ENCODE peak calls at places on chromosome 7, in eight cellular contexts. Z is psoas muscle, M is hepatocyte, G is H9, N is mammary epithelial cell, U is upper lobe of left lung, W is kidney, Q is heart left ventricle. Y is an unnamed sample. For H3K9me3, the result is how much of the 10 kb centered on the place peaks cover.

GRCh38 chr7:82428186-82428961 is 15.2 kb downstream of the CACNA2D1 start:
- DNase-seq in G (no peak), W (no peak), Z (no peak), M (no peak), N (peak), Q (no peak), U (no peak), Y (no peak)

GRCh38 chr7:149690688-149691446 is 82.5 kb downstream of the ZNF467 start:
- DNase-seq in Z (peak), W (peak), M (peak), U (no peak), N (peak), Q (no peak), G (peak), Y (no peak)

GRCh38 chr7:46653848-46654247 is 732.8 kb upstream of the IGFBP3 start:
- DNase-seq in N (no peak), Q (no peak), Z (no peak), G (no peak), W (no peak), U (no peak), M (no peak), Y (no peak)

GRCh38 chr7:29987821-29988317 is 1.7 kb downstream of the SCRN1 start:
- DNase-seq in W (no peak), Q (no peak), G (no peak), Z (no peak), U (no peak), N (peak), M (peak), Y (no peak)

GRCh38 chr7:72028267-72028666 is 383.9 kb downstream of the CALN1 start:
- DNase-seq in M (no peak), W (no peak), Q (no peak), N (no peak), U (no peak), G (no peak), Z (no peak), Y (no peak)

GRCh38 chr7:107591410-107591809 is 11.4 kb downstream of the BCAP29 start:
- DNase-seq in N (no peak), M (no peak), Z (no peak), G (no peak), Q (no peak), W (no peak), U (no peak), Y (no peak)

GRCh38 chr7:146606628-146607027 is 490.0 kb downstream of the CNTNAP2 start:
- DNase-seq in N (no peak), Q (no peak), U (no peak), M (no peak), G (no peak), W (no peak), Z (no peak), Y (no peak)

GRCh38 chr7:117096297-117096696 is 143.0 kb downstream of the ST7 start:
- DNase-seq in M (no peak), Q (no peak), U (no peak), G (no peak), N (no peak), W (no peak), Z (no peak), Y (no peak)

GRCh38 chr7:118195837-118196474 is 12.0 kb downstream of the LSM8 start:
- DNase-seq in Z (no peak), M (peak), U (no peak), N (peak), G (no peak), W (no peak), Q (peak), Y (no peak)

GRCh38 chr7:91140982-91141381 is 123.3 kb upstream of the FZD1 start:
- DNase-seq in U (no peak), Z (no peak), N (no peak), Q (no peak), G (no peak), M (no peak), W (no peak), Y (no peak)

GRCh38 chr7:151249034-151249731 is 689 bp upstream of the SMARCD3 start:
- DNase-seq in N (peak), U (peak), M (peak), Q (peak), G (no peak), W (no peak), Z (peak), Y (peak)

GRCh38 chr7:155570991-155571390 is 24.6 kb upstream of the CNPY1 start:
- DNase-seq in M (no peak), W (no peak), U (no peak), Q (no peak), G (no peak), N (no peak), Z (peak), Y (no peak)

GRCh38 chr7:127034171-127034806 is 218.5 kb downstream of the GRM8 start:
- DNase-seq in Q (no peak), N (no peak), U (no peak), Z (no peak), W (no peak), M (no peak), G (no peak), Y (no peak)

GRCh38 chr7:2811476-2812118 is 32.5 kb downstream of the GNA12 start:
- DNase-seq in W (no peak), M (peak), U (no peak), Q (no peak), N (peak), Z (peak), G (no peak), Y (peak)

GRCh38 chr7:12685550-12685949 is 1.9 kb upstream of the ARL4A start:
- DNase-seq in Q (no peak), N (no peak), G (peak), Z (no peak), W (no peak), M (peak), U (no peak), Y (no peak)

GRCh38 chr7:36600869-36601530 is 123.3 kb downstream of the AOAH start:
- DNase-seq in Z (no peak), G (no peak), M (peak), N (peak), W (no peak), U (no peak), Q (no peak), Y (no peak)

GRCh38 chr7:156456503-156457115 is 184.0 kb upstream of the RNF32 start:
- DNase-seq in G (no peak), U (no peak), Q (no peak), M (peak), Z (no peak), N (no peak), W (no peak), Y (no peak)

GRCh38 chr7:138564365-138564764 is 104.3 kb downstream of the TRIM24 start:
- DNase-seq in G (no peak), N (peak), M (peak), Z (peak), U (no peak), Q (no peak), W (no peak), Y (no peak)
- H3K9me3 ChIP-seq in G (half or more), N (under half), M (under half), Z (under half), U (under half), Q (under half), W (under half), Y (under half)

GRCh38 chr7:18936265-18936664 is 181.2 kb downstream of the TWIST1 start:
- DNase-seq in U (no peak), N (no peak), Z (no peak), W (no peak), G (no peak), Q (no peak), M (no peak), Y (no peak)

GRCh38 chr7:18941197-18941596 is 176.2 kb downstream of the TWIST1 start:
- DNase-seq in G (no peak), N (no peak), W (no peak), Z (no peak), U (no peak), M (no peak), Q (no peak), Y (no peak)

GRCh38 chr7:18940577-18941134 is 176.8 kb downstream of the TWIST1 start:
- DNase-seq in Q (no peak), U (no peak), G (peak), Z (no peak), N (no peak), M (no peak), W (no peak), Y (no peak)

GRCh38 chr7:18939771-18940576 is 177.5 kb downstream of the TWIST1 start:
- DNase-seq in M (no peak), G (no peak), Z (no peak), Q (no peak), W (no peak), U (no peak), N (no peak), Y (no peak)
- H3K9me3 ChIP-seq in M (under half), G (under half), Z (under half), Q (under half), W (under half), U (under half), N (under half), Y (under half)

DNA sequence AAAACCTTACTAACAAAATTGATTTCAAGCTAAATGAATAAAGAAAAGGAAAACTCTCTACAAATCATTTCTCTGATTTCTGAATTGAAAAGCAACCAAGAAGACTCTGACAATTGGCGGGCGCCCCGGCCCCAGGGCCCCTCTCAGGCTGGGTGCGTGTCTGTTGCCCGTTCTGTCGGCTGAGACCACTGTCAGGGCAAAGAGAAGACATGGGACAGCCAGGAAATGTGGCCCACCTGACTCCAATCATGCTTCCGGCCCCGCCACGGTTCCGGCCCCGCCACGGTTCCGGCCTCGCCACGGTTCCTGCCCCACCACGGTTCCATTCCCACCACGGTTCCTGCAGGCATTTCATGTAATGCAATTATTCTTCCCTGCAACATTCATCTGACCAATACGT is 115.9 kb downstream of the PTPRN2 start:
- DNase-seq in N (no peak), U (peak), Q (no peak), W (peak), G (no peak), M (no peak), Z (no peak), Y (no peak)
- H3K9me3 ChIP-seq in N (under half), U (under half), Q (under half), W (under half), G (under half), M (under half), Z (under half), Y (under half)

GRCh38 chr7:56250135-56250534 is 133.9 kb upstream of the NUPR2 start:
- DNase-seq in Z (no peak), W (no peak), G (no peak), N (no peak), Q (no peak), M (no peak), U (no peak), Y (no peak)

GRCh38 chr7:56256108-56256507 is 139.9 kb upstream of the NUPR2 start:
- DNase-seq in U (peak), W (no peak), G (no peak), Z (no peak), N (no peak), Q (no peak), M (no peak), Y (no peak)
- H3K9me3 ChIP-seq in U (under half), W (under half), G (half or more), Z (under half), N (under half), Q (under half), M (under half), Y (under half)

GRCh38 chr7:57300747-57301146 is 149.2 kb upstream of the ZNF716 start:
- DNase-seq in M (no peak), W (no peak), N (no peak), Q (no peak), U (no peak), Z (no peak), G (no peak), Y (no peak)
- H3K9me3 ChIP-seq in M (under half), W (under half), N (under half), Q (under half), U (under half), Z (under half), G (half or more), Y (under half)

DNA sequence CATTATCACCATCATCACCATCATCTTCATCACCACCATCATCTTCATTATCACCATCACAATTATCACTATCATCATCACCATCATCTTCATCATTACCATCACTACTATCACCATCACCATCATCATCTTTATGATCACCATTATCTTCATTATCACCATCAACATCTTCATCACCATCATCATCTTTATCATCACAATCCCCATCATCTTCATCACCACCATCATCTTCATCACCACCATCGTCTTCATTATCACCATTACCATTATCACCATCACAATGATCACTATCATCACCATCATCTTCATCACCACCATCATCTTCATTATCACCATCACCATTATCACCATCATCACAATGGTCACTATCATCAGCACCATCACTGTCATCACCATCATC is 621.1 kb downstream of the PTPRN2 start:
- DNase-seq in U (no peak), G (no peak), W (no peak), Q (no peak), N (no peak), M (no peak), Z (no peak), Y (no peak)
- H3K9me3 ChIP-seq in U (under half), G (under half), W (under half), Q (under half), N (under half), M (under half), Z (under half), Y (under half)

GRCh38 chr7:157991761-157992160 is 595.9 kb downstream of the PTPRN2 start:
- DNase-seq in U (no peak), N (no peak), G (no peak), W (peak), Q (no peak), Z (no peak), M (no peak), Y (no peak)
- H3K9me3 ChIP-seq in U (under half), N (under half), G (under half), W (under half), Q (under half), Z (under half), M (under half), Y (under half)

DNA sequence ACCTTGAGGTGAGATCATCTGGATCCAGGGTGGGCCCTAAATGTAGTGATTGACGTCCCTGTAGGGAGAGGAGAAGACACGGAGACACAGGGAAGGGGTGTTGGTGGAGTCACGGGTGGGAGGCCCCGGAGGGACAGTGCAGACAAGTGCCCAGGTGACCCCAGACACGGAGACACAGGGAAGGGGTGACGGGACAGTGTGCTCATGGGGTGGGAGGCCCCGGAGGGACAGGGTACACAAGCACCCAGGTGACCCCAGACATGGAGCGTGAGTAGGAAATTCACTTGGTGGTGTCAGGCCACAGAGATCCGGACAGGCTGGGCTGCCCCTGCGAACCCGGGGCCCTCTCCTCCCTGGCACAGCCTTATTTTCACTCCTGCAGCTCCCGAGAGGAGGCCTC is 176.9 kb downstream of the PTPRN2 start:
- DNase-seq in N (no peak), Q (no peak), M (no peak), W (peak), G (no peak), Z (no peak), U (no peak), Y (no peak)
- H3K9me3 ChIP-seq in N (under half), Q (under half), M (under half), W (under half), G (under half), Z (under half), U (under half), Y (under half)

GRCh38 chr7:63900394-63901203 is 98.0 kb upstream of the ZNF722 start:
- DNase-seq in M (no peak), U (peak), W (peak), Q (peak), G (no peak), Z (peak), N (no peak), Y (peak)

DNA sequence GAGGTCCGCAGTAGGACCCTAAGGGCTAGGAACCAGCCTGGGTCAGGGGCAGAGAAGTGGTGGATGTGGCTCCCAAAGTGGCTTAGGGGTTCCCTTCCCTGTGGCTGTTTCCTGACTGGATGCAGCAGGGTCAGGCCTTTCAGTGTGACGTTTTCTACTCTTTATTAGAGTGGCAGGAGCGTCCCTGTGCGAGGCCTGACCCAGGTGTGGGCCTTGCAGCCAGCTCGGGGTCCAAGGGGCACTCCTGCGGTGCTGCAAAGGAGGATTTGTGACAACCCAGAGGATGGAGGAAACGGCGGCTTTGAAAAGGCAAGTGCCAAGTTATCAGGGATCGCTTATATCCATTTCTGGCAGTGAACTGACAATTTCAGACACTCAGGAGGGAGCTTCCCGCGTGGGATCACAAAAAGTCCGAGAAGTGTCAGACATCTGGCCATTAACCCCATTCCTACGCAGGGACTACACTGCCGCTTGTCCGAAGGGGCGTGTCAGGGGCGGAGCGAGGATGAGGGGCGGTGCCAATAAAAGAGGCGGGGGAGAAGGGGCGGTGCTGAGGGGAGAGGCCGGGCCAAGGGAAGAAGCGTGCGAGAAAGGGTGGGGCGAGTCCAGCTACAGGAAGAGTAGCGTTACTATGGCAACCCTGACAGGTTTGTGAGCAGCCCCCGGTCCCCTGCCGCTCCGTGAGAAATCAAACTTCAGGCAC is 98.8 kb upstream of the ZNF722 start:
- DNase-seq in Z (peak), M (no peak), G (no peak), Q (peak), W (peak), U (peak), N (no peak), Y (peak)
- H3K9me3 ChIP-seq in Z (under half), M (under half), G (under half), Q (under half), W (under half), U (under half), N (under half), Y (under half)

DNA sequence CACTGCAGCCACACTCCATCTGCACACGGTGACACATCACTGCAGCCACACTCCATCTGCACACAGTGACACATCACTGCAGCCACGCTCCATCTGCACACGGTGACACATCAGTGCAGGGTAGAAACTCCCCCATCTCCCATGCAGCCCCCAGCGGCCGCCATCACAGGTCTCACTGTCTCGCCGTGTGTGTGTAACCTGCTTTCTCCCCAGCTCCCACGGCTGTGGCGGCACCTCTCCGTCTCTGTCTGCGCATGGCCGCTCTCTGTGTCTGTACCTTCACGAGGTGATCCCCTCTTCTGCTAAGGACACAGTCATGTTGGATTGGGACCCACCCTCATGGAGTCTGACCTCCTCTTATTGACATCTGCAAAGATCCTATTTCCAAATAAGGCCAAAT is 527.4 kb downstream of the PTPRN2 start:
- DNase-seq in W (peak), N (no peak), U (no peak), Z (no peak), M (no peak), G (no peak), Q (no peak), Y (no peak)
- H3K9me3 ChIP-seq in W (under half), N (under half), U (under half), Z (under half), M (under half), G (under half), Q (under half), Y (under half)